ENCODE peak calls at places on chromosomes 2 and 18, in nine cellular contexts. J is thoracic aorta; T is tibial nerve; P is naive thymus-derived CD4-positive, alpha-beta T cell; L is CD8-positive, alpha-beta memory T cell; E is sigmoid colon; F is tibial artery; N is NB4; Z is adrenal gland. G is an unnamed sample.
A peak's percentile ranks its signal among the peaks of the same experiment; 100 is the strongest.

GRCh38 chr18:3453540-3454364 is 3.8 kb downstream of the TGIF1 start:
- DNase-seq in J (peak; percentile 41), T (peak; percentile 19), P (peak; percentile 51), L (peak; percentile 50), E (peak; percentile 90), F (peak; percentile 83), N (peak; percentile 67), Z (peak; percentile 71), G (no peak)

GRCh38 chr2:110929528-110929927 is 191.2 kb upstream of the BCL2L11 start:
- DNase-seq in J (no peak), T (no peak), P (no peak), L (no peak), E (no peak), F (no peak), N (no peak), Z (no peak), G (no peak)

GRCh38 chr2:102064679-102065674 is 73.2 kb downstream of the IL1R2 start:
- DNase-seq in J (no peak), T (no peak), P (no peak), L (no peak), E (no peak), F (no peak), N (peak; percentile 52), Z (peak; percentile 70), G (no peak)

GRCh38 chr2:219969508-219969907 is 342.1 kb downstream of the SLC4A3 start:
- DNase-seq in J (no peak), T (no peak), P (no peak), L (no peak), E (no peak), F (no peak), N (no peak), Z (no peak), G (no peak)

GRCh38 chr2:187594801-187595200 is 40.6 kb upstream of the TFPI start:
- DNase-seq in J (no peak), T (no peak), P (no peak), L (no peak), E (no peak), F (no peak), N (no peak), Z (no peak), G (no peak)

GRCh38 chr2:240968731-240969624 is 29.4 kb upstream of the SNED1 start:
- DNase-seq in J (no peak), T (no peak), P (no peak), L (no peak), E (no peak), F (no peak), N (no peak), Z (peak; percentile 76), G (no peak)

GRCh38 chr2:86785456-86785855 is 5.3 kb downstream of the CD8A start:
- DNase-seq in J (no peak), T (no peak), P (no peak), L (peak; percentile 92), E (no peak), F (no peak), N (no peak), Z (no peak), G (no peak)

GRCh38 chr2:148876589-148877402 is 1.8 kb downstream of the KIF5C start:
- DNase-seq in J (no peak), T (no peak), P (peak; percentile 39), L (peak; percentile 43), E (no peak), F (peak; percentile 66), N (no peak), Z (peak; percentile 84), G (no peak)

GRCh38 chr2:159936471-159936870 is 125.9 kb downstream of the PLA2R1 start:
- DNase-seq in J (no peak), T (no peak), P (no peak), L (no peak), E (no peak), F (no peak), N (peak; percentile 12), Z (no peak), G (no peak)

GRCh38 chr18:9613550-9614400 is 584 bp downstream of the PPP4R1 start:
- DNase-seq in J (no peak), T (peak; percentile 18), P (peak; percentile 26), L (peak; percentile 29), E (peak; percentile 83), F (peak; percentile 75), N (peak; percentile 83), Z (peak; percentile 69), G (no peak)

GRCh38 chr2:71948781-71949536 is 198.7 kb downstream of the CYP26B1 start:
- DNase-seq in J (no peak), T (no peak), P (no peak), L (no peak), E (no peak), F (no peak), N (no peak), Z (peak; percentile 65), G (no peak)

GRCh38 chr2:159744363-159744762 is 32.1 kb downstream of the MARCHF7 start:
- DNase-seq in J (no peak), T (no peak), P (no peak), L (no peak), E (no peak), F (no peak), N (no peak), Z (no peak), G (no peak)

DNA sequence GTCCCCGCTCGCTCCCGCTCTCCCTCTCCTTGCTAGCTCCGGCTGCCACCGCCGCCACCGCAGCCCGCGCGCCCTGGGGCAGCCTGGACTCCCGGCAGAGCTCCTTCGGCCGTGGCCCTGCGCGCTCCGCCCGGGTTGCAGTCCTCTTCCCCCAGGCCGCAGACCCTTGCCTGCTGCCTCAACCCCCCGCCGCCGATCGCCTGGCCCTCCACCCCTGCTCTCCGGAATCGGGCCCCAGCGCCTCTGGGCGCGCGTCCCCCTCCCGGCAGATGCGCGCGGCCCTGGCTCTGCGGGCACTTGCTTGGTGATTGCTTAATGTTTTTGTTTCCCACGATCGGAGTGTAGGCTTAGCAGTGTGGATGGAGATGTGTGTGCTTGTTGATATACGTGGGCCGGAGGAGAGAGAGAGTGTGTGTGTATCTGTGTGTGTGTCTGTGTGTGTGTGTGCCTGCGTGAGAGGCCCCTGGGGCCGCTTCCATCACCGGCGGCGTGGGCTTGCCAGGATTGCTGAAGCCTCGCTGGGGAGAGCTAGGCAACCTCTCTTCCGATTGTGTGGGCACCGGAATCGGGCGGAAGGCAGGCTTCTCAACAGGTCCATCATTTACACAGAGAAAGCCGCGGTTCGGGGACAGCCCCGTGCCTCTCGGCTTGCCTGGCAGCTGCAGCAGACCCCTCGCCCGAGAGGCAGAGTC is 877 bp downstream of the INHBB start:
- DNase-seq in J (no peak), T (no peak), P (peak; percentile 16), L (peak; percentile 11), E (no peak), F (no peak), N (peak; percentile 46), Z (no peak), G (no peak)
- H3K4me3 ChIP-seq in J (peak overlapping the region; percentile 65), T (peak overlapping the region; percentile 34), P (peak overlapping the region; percentile 46), L (no peak overlapping the region), E (peak overlapping the region; percentile 37), F (peak overlapping the region; percentile 57), N (no peak overlapping the region), Z (no peak overlapping the region), G (peak overlapping the region; percentile 75)

DNA sequence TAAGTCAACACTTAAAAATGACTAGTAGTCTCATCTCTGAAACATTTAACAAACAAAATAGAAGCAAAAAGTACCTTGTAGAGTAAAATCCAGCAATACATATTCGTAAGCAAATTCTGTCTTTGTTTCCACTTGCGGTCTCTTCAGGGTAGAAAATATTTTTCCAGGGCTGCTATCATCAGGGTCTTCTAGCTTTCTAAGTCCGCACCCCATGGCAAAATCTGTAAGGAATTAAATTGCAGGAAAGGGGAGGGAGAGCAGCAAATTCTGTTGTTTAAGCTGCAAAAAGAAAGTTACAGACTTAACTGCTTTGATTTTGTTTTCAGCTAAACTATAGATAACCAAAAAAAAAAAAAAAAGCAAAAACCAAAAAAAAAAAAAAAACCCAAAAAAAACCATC is at the start of gene RFTN2:
- DNase-seq in J (no peak), T (no peak), P (no peak), L (no peak), E (no peak), F (no peak), N (no peak), Z (no peak), G (no peak)
- H3K4me3 ChIP-seq in J (peak within 1 kb of the TSS; percentile 84), T (peak within 1 kb of the TSS; percentile 41), P (no peak within 1 kb of the TSS), L (no peak within 1 kb of the TSS), E (peak within 1 kb of the TSS; percentile 40), F (peak within 1 kb of the TSS; percentile 54), N (no peak within 1 kb of the TSS), Z (no peak within 1 kb of the TSS), G (peak within 1 kb of the TSS; percentile 58)

GRCh38 chr2:2981000-2981399 is 396.6 kb downstream of the EIPR1 start:
- DNase-seq in J (no peak), T (no peak), P (no peak), L (no peak), E (no peak), F (no peak), N (no peak), Z (no peak), G (no peak)
- H3K4me3 ChIP-seq in J (no peak overlapping the region), T (no peak overlapping the region), P (no peak overlapping the region), L (no peak overlapping the region), E (no peak overlapping the region), F (no peak overlapping the region), N (no peak overlapping the region), Z (no peak overlapping the region), G (no peak overlapping the region)

GRCh38 chr2:210842896-210843295 is 286.5 kb downstream of the CPS1 start:
- DNase-seq in J (no peak), T (no peak), P (no peak), L (no peak), E (no peak), F (no peak), N (no peak), Z (no peak), G (no peak)
- H3K4me3 ChIP-seq in J (no peak overlapping the region), T (no peak overlapping the region), P (no peak overlapping the region), L (no peak overlapping the region), E (no peak overlapping the region), F (no peak overlapping the region), N (no peak overlapping the region), Z (no peak overlapping the region), G (no peak overlapping the region)

DNA sequence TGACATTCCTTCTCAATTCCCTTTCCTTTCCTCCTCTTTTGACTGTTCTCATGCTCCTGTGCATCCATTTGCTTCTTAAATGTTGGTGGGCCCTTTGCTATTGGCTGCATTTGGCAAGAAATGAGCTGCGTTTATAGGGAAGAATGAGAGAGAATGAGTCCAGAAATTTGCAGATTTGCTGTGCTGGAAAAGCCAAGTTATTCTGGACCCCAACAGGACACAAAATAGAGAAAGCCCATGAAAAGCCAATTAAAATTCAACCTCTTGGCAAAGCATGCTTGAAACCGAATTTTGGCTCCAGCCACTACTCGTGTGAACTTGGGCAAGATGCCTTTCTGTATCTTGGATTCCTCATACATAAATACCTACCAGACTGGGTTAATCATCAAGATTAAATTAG is 1.3 kb upstream of the SCLY start:
- DNase-seq in J (no peak), T (no peak), P (no peak), L (no peak), E (no peak), F (no peak), N (no peak), Z (peak; percentile 21), G (no peak)
- H3K4me3 ChIP-seq in J (peak overlapping the region; percentile 80), T (peak overlapping the region; percentile 89), P (no peak overlapping the region), L (peak overlapping the region; percentile 92), E (peak overlapping the region; percentile 72), F (peak overlapping the region; percentile 69), N (peak overlapping the region; percentile 89), Z (no peak overlapping the region), G (peak overlapping the region; percentile 83)